ENCODE peak calls at places on chromosomes 11 and 22, in five cellular contexts. U is epithelial cell of esophagus, N is astrocyte of the spinal cord, S is bronchial epithelial cell, J is cardiac fibroblast. F is an unnamed sample.

GRCh38 chr11:5937868-5938602 is 4.0 kb upstream of the OR56A3 start:
- DNase-seq in U (no peak), N (no peak), S (no peak), J (no peak), F (no peak)

GRCh38 chr11:35180311-35181233 is 41.6 kb downstream of the CD44 start:
- DNase-seq in U (no peak), N (peak; percentile 67), S (no peak), J (peak; percentile 57), F (peak; percentile 66)

GRCh38 chr11:96306933-96307747 is 35.9 kb downstream of the MAML2 start:
- DNase-seq in U (peak; percentile 99), N (peak; percentile 99), S (peak; percentile 99), J (peak; percentile 100), F (peak; percentile 99)

GRCh38 chr11:47033439-47033838 is 96.9 kb downstream of the CSTPP1 start:
- DNase-seq in U (no peak), N (no peak), S (no peak), J (no peak), F (no peak)

GRCh38 chr11:2298131-2298794 is 3.5 kb downstream of the C11orf21 start:
- DNase-seq in U (no peak), N (no peak), S (no peak), J (no peak), F (no peak)

GRCh38 chr11:34721646-34722045 is 100.8 kb downstream of the EHF start:
- DNase-seq in U (no peak), N (peak; percentile 15), S (no peak), J (peak; percentile 33), F (no peak)

GRCh38 chr22:31635638-31636306 is 26.2 kb downstream of the PISD start:
- DNase-seq in U (no peak), N (no peak), S (no peak), J (no peak), F (no peak)

GRCh38 chr22:45172872-45173585 is 9.3 kb downstream of the NUP50 start:
- DNase-seq in U (no peak), N (no peak), S (no peak), J (no peak), F (no peak)

GRCh38 chr22:37639771-37640590 is 512 bp downstream of the SH3BP1 start:
- DNase-seq in U (peak; percentile 32), N (no peak), S (no peak), J (no peak), F (no peak)

GRCh38 chr11:78226684-78227680 is 38.3 kb downstream of the USP35 start:
- DNase-seq in U (no peak), N (no peak), S (no peak), J (no peak), F (no peak)

GRCh38 chr11:40292636-40293585 is 1166.5 kb downstream of the LRRC4C start:
- DNase-seq in U (no peak), N (no peak), S (no peak), J (no peak), F (no peak)

GRCh38 chr11:70779433-70780245 is 381.3 kb downstream of the CTTN start:
- DNase-seq in U (no peak), N (no peak), S (no peak), J (no peak), F (no peak)

GRCh38 chr11:8259316-8259995 is 4.2 kb downstream of the LMO1 start:
- DNase-seq in U (no peak), N (no peak), S (no peak), J (no peak), F (no peak)

GRCh38 chr11:120432056-120433018 is 79.2 kb upstream of the GRIK4 start:
- DNase-seq in U (peak; percentile 97), N (peak; percentile 99), S (peak; percentile 99), J (peak; percentile 98), F (peak; percentile 99)

GRCh38 chr11:120431633-120432032 is 79.9 kb upstream of the GRIK4 start:
- DNase-seq in U (peak; percentile 39), N (no peak), S (peak; percentile 31), J (peak; percentile 62), F (peak; percentile 75)
- TF ChIP-seq CTCF in U (peak; percentile 49), N (peak; percentile 29), S (peak; percentile 34), J (peak; percentile 36), F (peak; percentile 69)

DNA sequence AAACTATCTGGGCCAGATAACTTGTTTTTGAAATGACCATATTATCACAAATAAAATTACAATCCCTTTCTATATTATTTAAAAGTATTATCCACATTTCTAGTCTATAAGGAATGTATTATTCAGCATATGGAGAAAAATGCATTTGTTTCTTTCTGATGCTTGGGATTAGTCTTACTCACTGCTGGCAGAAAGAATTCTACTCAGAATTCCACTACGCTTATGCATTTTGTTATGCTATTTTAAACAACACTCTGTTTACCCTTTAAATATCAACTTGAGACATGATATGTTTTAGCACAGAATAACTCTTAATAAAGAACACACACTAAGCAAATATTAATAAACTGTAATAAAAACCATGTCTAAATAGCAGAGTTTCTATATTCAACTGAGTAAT is 77.6 kb upstream of the ANO3 start:
- DNase-seq in U (no peak), N (no peak), S (no peak), J (no peak), F (no peak)
- TF ChIP-seq CTCF in U (no peak), N (no peak), S (no peak), J (no peak), F (no peak)

GRCh38 chr11:74322667-74323066 is 11.2 kb upstream of the P4HA3 start:
- DNase-seq in U (no peak), N (peak; percentile 31), S (no peak), J (peak; percentile 48), F (no peak)

GRCh38 chr11:74318241-74318932 is 6.9 kb upstream of the P4HA3 start:
- DNase-seq in U (no peak), N (peak; percentile 88), S (no peak), J (peak; percentile 61), F (peak; percentile 27)

GRCh38 chr11:74319139-74319538 is 7.7 kb upstream of the P4HA3 start:
- DNase-seq in U (peak; percentile 90), N (peak; percentile 94), S (peak; percentile 94), J (peak; percentile 99), F (peak; percentile 93)

GRCh38 chr11:74320538-74320937 is 9.1 kb upstream of the P4HA3 start:
- DNase-seq in U (peak; percentile 62), N (no peak), S (peak; percentile 44), J (peak; percentile 66), F (no peak)

DNA sequence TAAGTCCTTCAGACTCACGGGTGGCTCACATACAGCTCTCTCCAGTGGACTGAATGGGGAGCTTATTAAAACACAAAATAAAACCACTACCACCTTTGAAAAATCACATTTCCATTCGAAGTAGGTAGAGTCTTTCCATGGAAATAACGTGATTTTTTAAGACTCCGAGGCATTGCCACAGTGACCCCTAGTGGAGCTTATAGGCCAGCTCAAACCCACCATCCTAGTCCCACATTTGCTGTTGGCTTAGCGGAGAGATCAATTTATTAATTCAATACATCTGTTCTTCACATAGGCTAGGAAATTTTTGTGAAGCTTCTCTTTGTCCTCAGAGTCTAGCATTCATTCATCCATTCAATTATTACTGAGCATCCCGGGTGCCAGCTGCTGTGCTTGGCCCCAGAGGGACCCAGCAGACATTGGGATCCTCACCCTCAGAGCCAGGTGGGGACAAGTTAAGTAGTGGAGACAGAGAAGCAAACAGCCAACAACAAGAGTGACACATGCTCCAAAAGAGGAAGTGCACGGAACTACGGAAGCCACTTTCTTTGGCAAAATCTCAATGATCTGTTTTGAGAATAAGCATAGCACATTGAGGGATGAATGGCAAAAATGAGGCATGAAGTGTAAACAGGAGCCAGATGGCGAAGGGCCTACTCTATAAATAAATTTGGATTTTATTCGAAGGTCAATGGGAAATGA is 10.2 kb upstream of the P4HA3 start:
- DNase-seq in U (peak; percentile 46), N (peak; percentile 70), S (peak; percentile 15), J (peak; percentile 88), F (no peak)
- TF ChIP-seq CTCF in U (peak; percentile 49), N (peak; percentile 75), S (peak; percentile 48), J (peak; percentile 69), F (peak; percentile 86)

DNA sequence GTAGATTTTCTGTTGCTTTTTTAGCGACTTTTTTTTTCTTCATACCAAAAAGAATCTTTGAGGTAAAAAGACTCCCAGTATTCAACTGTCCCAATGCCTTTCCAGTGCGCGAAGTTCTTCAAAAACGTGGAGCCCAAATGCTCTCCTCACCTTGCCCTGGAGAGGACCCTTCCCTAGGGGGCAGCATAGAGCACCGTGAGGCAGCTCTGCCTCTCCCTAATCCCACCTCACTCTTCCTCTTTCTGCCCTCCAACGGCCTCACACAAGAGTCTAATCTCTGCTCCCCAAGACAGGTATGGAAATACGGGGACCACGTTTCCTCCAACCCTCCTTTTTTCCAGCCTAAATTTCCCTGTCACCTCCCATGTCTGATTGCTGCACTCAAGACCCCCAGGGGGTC is 117.5 kb upstream of the ALX4 start:
- DNase-seq in U (no peak), N (no peak), S (no peak), J (no peak), F (no peak)
- TF ChIP-seq CTCF in U (no peak), N (peak; percentile 16), S (peak; percentile 23), J (no peak), F (peak; percentile 45)

GRCh38 chr11:101860694-101861371 is 54.0 kb upstream of the CEP126 start:
- DNase-seq in U (peak; percentile 68), N (peak; percentile 69), S (peak; percentile 64), J (peak; percentile 81), F (peak; percentile 62)
- TF ChIP-seq CTCF in U (peak; percentile 82), N (peak; percentile 85), S (peak; percentile 71), J (peak; percentile 81), F (peak; percentile 91)

DNA sequence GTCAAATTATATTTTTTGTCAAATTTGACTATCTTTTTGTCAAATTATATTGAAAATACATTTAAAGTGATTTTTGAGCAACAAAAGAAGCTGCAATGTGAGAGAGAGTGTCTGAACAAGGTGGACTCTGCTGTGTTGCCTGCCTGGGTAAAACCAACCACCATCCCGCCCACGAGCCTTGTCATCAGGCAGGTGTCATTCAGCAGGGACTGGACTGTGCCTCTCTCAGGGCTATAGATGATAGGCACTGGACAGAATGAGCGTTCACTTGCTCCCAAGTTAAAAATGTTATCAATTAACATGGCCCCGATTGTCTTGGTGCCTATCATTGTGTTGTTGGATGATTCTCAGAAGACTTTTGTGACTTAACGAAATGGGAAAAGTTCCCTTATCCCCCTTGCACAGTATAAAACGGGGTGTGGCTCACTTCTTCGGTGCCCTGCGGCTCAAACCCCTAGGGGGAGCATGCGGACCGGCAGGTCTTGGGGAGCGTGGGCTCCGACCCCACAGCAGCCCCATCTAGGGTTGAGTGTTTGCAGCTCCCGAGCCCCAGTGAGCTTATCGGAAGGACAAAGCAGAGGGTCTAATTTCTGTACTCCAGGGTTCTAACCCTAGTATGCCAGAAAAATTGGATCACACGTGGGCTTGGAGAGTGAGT is 1.7 kb downstream of the APOL5 start:
- DNase-seq in U (no peak), N (no peak), S (no peak), J (no peak), F (no peak)
- TF ChIP-seq CTCF in U (no peak), N (no peak), S (no peak), J (peak; percentile 1), F (no peak)

DNA sequence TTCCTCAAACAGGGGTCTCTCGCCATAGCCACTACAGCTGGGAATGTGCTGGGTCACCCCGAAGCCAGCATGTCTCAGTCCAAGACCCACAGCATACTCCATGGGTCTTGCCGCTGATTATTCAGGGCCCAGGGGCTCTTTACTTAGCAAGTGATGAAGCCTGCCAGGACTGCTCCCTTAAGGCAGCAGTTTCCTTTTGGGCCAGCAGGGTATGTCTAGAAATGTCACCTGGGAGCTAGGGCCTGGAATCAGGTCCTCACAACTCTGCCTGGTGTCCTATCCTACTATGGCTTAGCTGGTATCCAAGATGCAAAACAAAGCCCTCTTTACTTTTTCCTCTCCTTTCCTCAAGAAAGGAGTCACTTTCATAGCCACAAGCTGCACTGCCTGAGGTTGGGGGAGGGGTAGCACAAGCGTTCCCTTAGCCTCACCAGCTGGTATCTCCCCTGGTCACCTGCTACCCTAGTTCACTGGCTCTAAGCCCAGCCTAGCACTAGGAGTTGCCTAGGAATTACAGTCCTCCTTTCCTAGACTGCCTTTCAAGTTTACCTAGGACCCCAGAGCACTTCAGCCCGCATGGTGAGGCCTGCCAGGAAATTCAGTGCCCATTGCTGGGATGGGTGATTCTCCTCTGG is 22.6 kb upstream of the NCR3LG1 start:
- DNase-seq in U (no peak), N (no peak), S (no peak), J (no peak), F (no peak)
- TF ChIP-seq CTCF in U (no peak), N (no peak), S (no peak), J (no peak), F (peak; percentile 37)

F was measured in HFFc6.